ENCODE peak calls at places on chromosomes 7 and 10, in six cellular contexts. H is activated CD8-positive, alpha-beta T cell treated with anti-CD3 and anti-CD28 coated beads for 36 hours; D is left ventricle myocardium inferior; J is NB4; X is psoas muscle; E is AG04449. C is an unnamed sample.

GRCh38 chr10:86753638-86754434 is 2.6 kb upstream of the BMPR1A start:
- DNase-seq in H (no peak), D (peak), J (no peak), X (no peak), E (no peak), C (no peak)

GRCh38 chr10:74186678-74187077 is 35.7 kb downstream of the ADK start:
- DNase-seq in H (no peak), D (no peak), J (no peak), X (no peak), E (no peak), C (no peak)

GRCh38 chr10:103840747-103841085 is 14.7 kb downstream of the SH3PXD2A start:
- DNase-seq in H (no peak), D (no peak), J (no peak), X (no peak), E (no peak), C (no peak)

GRCh38 chr7:94654764-94655561 is 970 bp downstream of the SGCE start:
- DNase-seq in H (peak), D (peak), J (no peak), X (no peak), E (no peak), C (peak)

GRCh38 chr10:132937861-132938260 is 4.5 kb downstream of the CFAP46 start:
- DNase-seq in H (no peak), D (no peak), J (no peak), X (no peak), E (no peak), C (no peak)

GRCh38 chr7:24668922-24669635 is 88.2 kb downstream of the GSDME start:
- DNase-seq in H (no peak), D (no peak), J (no peak), X (no peak), E (no peak), C (no peak)

GRCh38 chr10:43877001-43877400 is 228.3 kb upstream of the ZNF32 start:
- DNase-seq in H (no peak), D (no peak), J (no peak), X (no peak), E (no peak), C (no peak)

GRCh38 chr7:388023-388355 is 98.0 kb downstream of the FOXL3 start:
- DNase-seq in H (no peak), D (no peak), J (no peak), X (no peak), E (no peak), C (no peak)

GRCh38 chr7:67618569-67619543 is 622.2 kb downstream of the TYW1 start:
- DNase-seq in H (no peak), D (peak), J (no peak), X (no peak), E (no peak), C (peak)

GRCh38 chr10:19788075-19788686 is 28.1 kb upstream of the PLXDC2 start:
- DNase-seq in H (peak), D (no peak), J (peak), X (no peak), E (no peak), C (peak)

GRCh38 chr10:60465801-60466200 is 76.1 kb upstream of the ANK3 start:
- DNase-seq in H (no peak), D (no peak), J (no peak), X (no peak), E (no peak), C (no peak)

GRCh38 chr7:97107192-97107800 is 10.2 kb upstream of the SDHAF3 start:
- DNase-seq in H (no peak), D (no peak), J (no peak), X (no peak), E (no peak), C (no peak)

GRCh38 chr10:35375091-35375765 is 38.9 kb downstream of the CCNY start:
- DNase-seq in H (no peak), D (no peak), J (no peak), X (no peak), E (no peak), C (no peak)

GRCh38 chr7:73715648-73716317 is 3.7 kb downstream of the STX1A start:
- DNase-seq in H (peak), D (no peak), J (peak), X (no peak), E (peak), C (peak)

GRCh38 chr10:31702005-31702404 is 226.6 kb downstream of the ARHGAP12 start:
- DNase-seq in H (no peak), D (no peak), J (peak), X (no peak), E (no peak), C (no peak)

GRCh38 chr10:5830629-5831445 is 17.6 kb upstream of the GDI2 start:
- DNase-seq in H (no peak), D (no peak), J (no peak), X (no peak), E (no peak), C (no peak)

GRCh38 chr10:36465604-36466379 is 659.6 kb upstream of the ANKRD30A start:
- DNase-seq in H (no peak), D (no peak), J (no peak), X (no peak), E (no peak), C (no peak)

GRCh38 chr7:158278745-158279320 is 308.8 kb downstream of the PTPRN2 start:
- DNase-seq in H (no peak), D (no peak), J (no peak), X (no peak), E (no peak), C (no peak)

GRCh38 chr10:83542774-83543291 is 596.5 kb upstream of the GHITM start:
- DNase-seq in H (no peak), D (no peak), J (no peak), X (no peak), E (no peak), C (no peak)

GRCh38 chr7:37265006-37265405 is 183.7 kb downstream of the ELMO1 start:
- DNase-seq in H (no peak), D (no peak), J (no peak), X (no peak), E (no peak), C (no peak)

GRCh38 chr7:2019693-2020511 is 212.8 kb downstream of the MAD1L1 start:
- DNase-seq in H (peak), D (peak), J (peak), X (peak), E (peak), C (no peak)

GRCh38 chr7:72335561-72336381 is 76.4 kb downstream of the CALN1 start:
- DNase-seq in H (no peak), D (no peak), J (no peak), X (no peak), E (no peak), C (peak)

GRCh38 chr10:3255086-3255485 is 82.5 kb upstream of the PITRM1 start:
- DNase-seq in H (no peak), D (no peak), J (no peak), X (no peak), E (no peak), C (no peak)

GRCh38 chr7:46226860-46227259 is 305.8 kb upstream of the IGFBP3 start:
- DNase-seq in H (no peak), D (no peak), J (no peak), X (no peak), E (no peak), C (no peak)

GRCh38 chr10:109892885-109893284 is 30.4 kb downstream of the XPNPEP1 start:
- DNase-seq in H (no peak), D (no peak), J (no peak), X (peak), E (no peak), C (no peak)

GRCh38 chr7:44608916-44609648 is 2.7 kb downstream of the OGDH start:
- DNase-seq in H (peak), D (no peak), J (peak), X (no peak), E (no peak), C (no peak)

GRCh38 chr10:11165591-11166543 is 148.2 kb downstream of the CELF2 start:
- DNase-seq in H (peak), D (peak), J (peak), X (peak), E (no peak), C (peak)
- TF ChIP-seq CTCF in H (peak), D (peak), J (peak), X (peak), E (peak), C (peak)

GRCh38 chr10:34083567-34083966 is 731.5 kb downstream of the PARD3 start:
- DNase-seq in H (no peak), D (no peak), J (no peak), X (no peak), E (no peak), C (no peak)

GRCh38 chr10:34079702-34080484 is 735.2 kb downstream of the PARD3 start:
- DNase-seq in H (no peak), D (no peak), J (no peak), X (no peak), E (no peak), C (no peak)

GRCh38 chr10:34080485-34081346 is 734.4 kb downstream of the PARD3 start:
- DNase-seq in H (no peak), D (peak), J (no peak), X (peak), E (no peak), C (no peak)

GRCh38 chr10:34081347-34081743 is 733.8 kb downstream of the PARD3 start:
- DNase-seq in H (no peak), D (no peak), J (no peak), X (no peak), E (no peak), C (no peak)

GRCh38 chr10:34081948-34082347 is 733.1 kb downstream of the PARD3 start:
- DNase-seq in H (no peak), D (no peak), J (no peak), X (no peak), E (no peak), C (no peak)
- TF ChIP-seq CTCF in H (no peak), D (no peak), J (peak), X (no peak), E (peak), C (no peak)

GRCh38 chr7:80661729-80662128 is 23.3 kb downstream of the CD36 start:
- DNase-seq in H (no peak), D (no peak), J (peak), X (no peak), E (no peak), C (no peak)
- TF ChIP-seq CTCF in H (no peak), D (peak), J (peak), X (no peak), E (no peak), C (no peak)

DNA sequence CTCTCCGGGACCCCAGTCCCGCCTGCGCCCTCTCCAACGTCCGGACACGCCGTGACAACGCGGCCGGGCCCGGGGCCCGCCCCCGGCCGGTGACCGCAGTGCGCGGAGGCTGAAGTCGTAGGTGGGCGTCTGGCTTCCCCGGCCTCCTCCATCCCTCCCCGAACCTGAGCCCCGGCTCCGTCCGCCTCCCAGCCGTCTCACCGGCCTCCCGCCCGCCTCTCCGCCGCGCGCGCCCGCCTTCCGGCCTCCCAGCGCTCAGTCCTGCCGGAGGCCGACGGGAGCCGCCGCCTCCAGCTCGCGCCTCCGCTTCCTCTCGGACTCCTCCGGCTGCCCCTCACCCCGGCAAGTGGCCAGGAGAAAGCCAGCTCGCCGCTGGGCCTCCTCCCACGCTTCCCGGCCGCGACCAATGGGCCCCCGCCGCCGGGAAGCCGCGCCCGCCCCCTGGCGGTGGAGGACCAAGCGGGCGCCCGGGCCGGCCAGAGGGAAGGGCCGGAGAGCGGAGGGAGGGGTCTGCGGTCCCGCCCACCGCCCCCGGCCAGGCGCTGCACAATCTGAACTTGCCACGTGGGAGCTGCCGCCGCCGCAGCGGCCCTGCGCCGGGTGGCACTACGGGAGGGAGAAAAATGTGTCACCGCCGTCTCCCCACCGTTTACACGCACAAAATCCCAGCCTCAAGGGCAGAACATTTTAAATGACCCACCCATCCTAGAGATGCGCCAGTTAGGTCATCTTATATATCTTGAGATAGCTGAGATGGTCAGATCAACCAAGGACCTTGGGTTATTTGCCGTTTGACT is at the start of gene FAM3C:
- DNase-seq in H (peak), D (peak), J (peak), X (peak), E (peak), C (peak)
- TF ChIP-seq CTCF in H (peak), D (peak), J (peak), X (peak), E (peak), C (peak)

GRCh38 chr10:92641492-92641891 is 48.3 kb upstream of the HHEX start:
- DNase-seq in H (no peak), D (no peak), J (no peak), X (no peak), E (no peak), C (no peak)

GRCh38 chr10:92638037-92638436 is 45.1 kb downstream of the KIF11 start:
- DNase-seq in H (no peak), D (no peak), J (no peak), X (no peak), E (no peak), C (no peak)

DNA sequence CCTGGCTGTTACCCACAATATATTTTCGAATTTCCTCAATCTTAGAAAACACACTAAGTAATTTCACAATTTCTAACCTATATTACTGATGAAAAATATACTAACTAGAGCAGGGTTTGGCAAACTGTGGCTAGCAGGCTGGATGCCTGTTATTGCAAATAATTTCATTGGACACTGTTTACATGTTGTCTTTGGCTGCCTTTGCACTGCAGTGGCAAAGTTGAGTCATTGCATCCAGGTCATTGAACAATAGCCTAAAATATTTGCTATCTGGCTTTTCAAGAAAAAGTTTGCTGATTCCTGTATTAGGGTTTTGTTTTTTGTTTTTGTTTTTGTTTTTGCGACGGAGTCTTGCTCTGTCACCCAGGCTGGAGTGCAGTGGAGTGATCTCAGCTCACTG is 47.2 kb downstream of the KIF11 start:
- DNase-seq in H (no peak), D (no peak), J (no peak), X (no peak), E (peak), C (no peak)
- TF ChIP-seq CTCF in H (no peak), D (no peak), J (no peak), X (no peak), E (no peak), C (no peak)

GRCh38 chr7:117669818-117670217 is 190.0 kb downstream of the CFTR start:
- DNase-seq in H (no peak), D (no peak), J (no peak), X (no peak), E (no peak), C (no peak)
- TF ChIP-seq CTCF in H (no peak), D (no peak), J (no peak), X (no peak), E (no peak), C (peak)

DNA sequence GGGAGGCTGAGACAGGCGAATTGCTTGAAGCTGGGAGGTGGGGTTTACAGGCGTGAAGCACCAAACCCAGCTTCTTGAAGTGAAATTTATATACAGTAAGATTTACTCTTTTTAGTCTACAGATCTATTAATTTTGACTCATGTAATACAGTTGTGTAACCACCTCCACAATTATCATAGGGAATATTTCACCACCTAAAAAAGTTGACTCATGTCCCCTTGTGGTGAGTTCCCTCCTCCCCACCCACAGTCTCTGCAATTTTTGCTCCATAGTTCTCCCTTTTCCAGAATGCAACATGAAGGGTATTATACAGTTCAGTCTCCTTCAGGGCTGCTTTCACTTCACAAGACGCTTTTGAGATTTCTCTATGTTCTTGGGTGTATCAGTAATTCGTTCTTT is 156.8 kb downstream of the FAM107B start:
- DNase-seq in H (no peak), D (no peak), J (peak), X (no peak), E (no peak), C (no peak)
- TF ChIP-seq CTCF in H (no peak), D (peak), J (peak), X (no peak), E (no peak), C (no peak)

DNA sequence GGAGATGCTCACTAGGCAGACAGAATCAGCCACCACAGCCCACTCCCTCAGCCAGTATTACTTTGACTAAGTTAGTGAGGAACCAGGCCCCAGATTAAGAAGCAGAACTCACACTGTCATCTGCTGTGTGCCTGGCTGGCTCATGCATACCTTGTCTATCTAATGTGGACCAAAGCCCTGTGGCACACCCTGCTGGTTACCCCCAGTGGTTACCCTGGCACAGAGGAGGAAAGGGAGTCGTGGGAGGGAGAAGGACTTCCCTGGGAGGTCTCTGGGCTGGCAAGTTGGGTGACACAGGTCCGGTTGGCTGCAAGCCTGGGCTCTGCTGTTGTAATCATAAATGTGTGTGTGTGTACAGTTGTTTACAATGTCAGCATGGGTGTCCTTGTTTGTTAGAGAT is 7.5 kb upstream of the SH2D4B start:
- DNase-seq in H (peak), D (no peak), J (peak), X (no peak), E (no peak), C (no peak)
- TF ChIP-seq CTCF in H (peak), D (peak), J (peak), X (no peak), E (peak), C (no peak)